ENCODE peak calls at places on chromosomes 3 and 15, in four cellular contexts. One of them, this sample, is unnamed.

GRCh38 chr15:88688394-88688933 is 49.6 kb downstream of the ISG20 start:
- DNase-seq in ascending aorta: no peak
- DNase-seq in breast epithelium: no peak
- DNase-seq in psoas muscle: no peak
- DNase-seq in this sample: no peak

GRCh38 chr3:53150247-53151085 is 10.5 kb upstream of the PRKCD start:
- DNase-seq in ascending aorta: no peak
- DNase-seq in breast epithelium: no peak
- DNase-seq in psoas muscle: peak; percentile 67
- DNase-seq in this sample: peak; percentile 87

GRCh38 chr3:23459437-23459836 is 256.3 kb downstream of the UBE2E2 start:
- DNase-seq in ascending aorta: no peak
- DNase-seq in breast epithelium: no peak
- DNase-seq in psoas muscle: no peak
- DNase-seq in this sample: no peak

GRCh38 chr3:139332092-139332491 is 11.7 kb upstream of the MRPS22 start:
- DNase-seq in ascending aorta: no peak
- DNase-seq in breast epithelium: no peak
- DNase-seq in psoas muscle: no peak
- DNase-seq in this sample: no peak

GRCh38 chr3:42652251-42652610 is 1.3 kb upstream of the ZBTB47 start:
- DNase-seq in ascending aorta: no peak
- DNase-seq in psoas muscle: no peak
- DNase-seq in breast epithelium: no peak
- DNase-seq in this sample: no peak

GRCh38 chr3:133211449-133211848 is 173.3 kb downstream of the TMEM108 start:
- DNase-seq in psoas muscle: no peak
- DNase-seq in ascending aorta: no peak
- DNase-seq in breast epithelium: no peak
- DNase-seq in this sample: no peak

GRCh38 chr3:112688085-112688769 is 47.3 kb upstream of the CCDC80 start:
- DNase-seq in psoas muscle: no peak
- DNase-seq in ascending aorta: no peak
- DNase-seq in breast epithelium: no peak
- DNase-seq in this sample: no peak

GRCh38 chr3:129582799-129583198 is 23.7 kb downstream of the PLXND1 start:
- DNase-seq in breast epithelium: no peak
- DNase-seq in ascending aorta: no peak
- DNase-seq in psoas muscle: no peak
- DNase-seq in this sample: no peak

GRCh38 chr3:9386501-9387321 is 10.7 kb upstream of the SETD5 start:
- DNase-seq in breast epithelium: no peak
- DNase-seq in ascending aorta: no peak
- DNase-seq in psoas muscle: no peak
- DNase-seq in this sample: no peak

GRCh38 chr15:26011916-26012315 is 148.8 kb upstream of the ATP10A start:
- DNase-seq in breast epithelium: no peak
- DNase-seq in psoas muscle: no peak
- DNase-seq in ascending aorta: no peak
- DNase-seq in this sample: no peak

GRCh38 chr15:66252411-66253295 is 897 bp downstream of the MEGF11 start:
- DNase-seq in breast epithelium: no peak
- DNase-seq in psoas muscle: peak; percentile 72
- DNase-seq in ascending aorta: no peak
- DNase-seq in this sample: peak; percentile 84

GRCh38 chr3:187398955-187399354 is 30.8 kb downstream of the RTP4 start:
- DNase-seq in ascending aorta: no peak
- DNase-seq in psoas muscle: no peak
- DNase-seq in breast epithelium: no peak
- DNase-seq in this sample: no peak

GRCh38 chr15:89654847-89655805 is at the start of gene KIF7:
- DNase-seq in psoas muscle: no peak
- DNase-seq in ascending aorta: no peak
- DNase-seq in breast epithelium: no peak
- DNase-seq in this sample: no peak

GRCh38 chr3:36124118-36124796 is 256.0 kb upstream of the STAC start:
- DNase-seq in psoas muscle: no peak
- DNase-seq in ascending aorta: no peak
- DNase-seq in breast epithelium: no peak
- DNase-seq in this sample: no peak

GRCh38 chr3:157475921-157476395 is 27.3 kb downstream of the VEPH1 start:
- DNase-seq in psoas muscle: no peak
- DNase-seq in breast epithelium: no peak
- DNase-seq in ascending aorta: no peak
- DNase-seq in this sample: no peak

GRCh38 chr3:10892622-10893021 is 76.6 kb downstream of the SLC6A11 start:
- DNase-seq in ascending aorta: no peak
- DNase-seq in psoas muscle: no peak
- DNase-seq in breast epithelium: no peak
- DNase-seq in this sample: no peak

DNA sequence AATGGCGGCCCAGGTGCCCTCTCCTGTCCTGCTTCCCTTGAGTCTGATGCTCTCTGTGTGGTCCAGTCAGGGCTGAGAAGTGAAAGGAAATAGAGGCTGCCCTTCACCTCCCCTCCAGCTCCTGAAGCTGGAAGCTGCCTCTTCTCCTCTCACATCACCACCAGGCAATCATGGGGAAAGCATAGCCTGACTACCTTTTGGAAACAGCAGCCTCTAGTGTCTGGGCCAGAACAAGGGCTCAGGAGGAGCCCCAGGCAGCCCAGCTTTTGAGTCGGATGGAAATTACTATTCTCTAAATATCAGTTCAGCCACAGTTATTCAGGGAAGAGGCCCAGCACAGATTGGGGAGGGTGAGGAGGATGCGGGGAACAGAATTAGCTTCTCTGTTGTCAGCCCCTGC is 43.3 kb upstream of the CCDC174 start:
- DNase-seq in ascending aorta: no peak
- DNase-seq in psoas muscle: no peak
- DNase-seq in breast epithelium: no peak
- DNase-seq in this sample: no peak
- H3K27me3 ChIP-seq in ascending aorta: no peaks in the 10 kb centered on the region
- H3K27me3 ChIP-seq in psoas muscle: no peaks in the 10 kb centered on the region
- H3K27me3 ChIP-seq in breast epithelium: no peaks in the 10 kb centered on the region
- H3K27me3 ChIP-seq in this sample: peaks cover 26% of the 10 kb centered on the region

DNA sequence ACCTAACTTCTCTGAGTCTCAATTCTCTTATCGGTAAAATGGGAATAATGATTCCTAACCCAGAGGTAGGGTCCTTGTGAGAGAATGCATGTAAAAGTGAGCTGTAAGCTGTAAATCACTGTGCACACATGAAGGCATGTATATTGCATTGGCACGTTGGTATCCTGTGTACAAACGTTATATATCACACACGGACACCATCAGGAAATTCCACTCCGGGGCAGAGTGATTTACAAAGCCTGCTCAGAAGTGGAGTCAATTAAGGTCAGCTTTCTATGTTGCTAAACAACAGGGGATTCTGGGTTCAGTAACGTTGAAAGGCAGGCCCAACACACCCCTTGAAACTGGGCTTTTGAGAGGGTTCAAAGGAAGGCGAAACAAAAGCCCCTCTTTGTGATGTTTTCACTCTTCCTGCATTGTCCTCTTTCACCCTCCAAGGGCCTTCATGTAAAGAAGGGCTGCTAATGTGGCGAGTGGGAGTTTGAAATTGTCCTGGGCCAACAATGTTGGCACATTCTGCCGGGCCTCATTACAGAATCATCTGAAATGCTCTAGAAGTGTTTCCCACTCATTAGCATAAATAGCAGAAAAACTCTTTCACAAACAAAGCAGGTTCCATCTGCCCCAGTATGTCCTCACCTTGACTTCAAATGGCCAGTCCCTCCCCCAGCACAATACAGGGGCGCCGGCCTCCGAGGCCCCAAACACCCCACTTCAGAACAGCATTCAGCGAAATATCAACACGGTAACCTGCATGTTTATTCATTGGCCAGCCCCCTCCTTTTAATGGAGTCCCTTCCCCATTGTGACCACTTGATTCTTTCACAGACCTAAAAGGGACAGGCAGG is 76.3 kb downstream of the HES1 start:
- DNase-seq in breast epithelium: no peak
- DNase-seq in psoas muscle: no peak
- DNase-seq in ascending aorta: no peak
- DNase-seq in this sample: no peak
- H3K4me3 ChIP-seq in breast epithelium: no peak overlapping the region
- H3K4me3 ChIP-seq in psoas muscle: no peak overlapping the region
- H3K4me3 ChIP-seq in ascending aorta: no peak overlapping the region
- H3K4me3 ChIP-seq in this sample: no peak overlapping the region

GRCh38 chr15:92449476-92449875 is 55.8 kb downstream of the ST8SIA2 start:
- DNase-seq in ascending aorta: no peak
- DNase-seq in breast epithelium: no peak
- DNase-seq in psoas muscle: no peak
- DNase-seq in this sample: no peak

GRCh38 chr15:92453611-92454010 is 59.9 kb downstream of the ST8SIA2 start:
- DNase-seq in psoas muscle: no peak
- DNase-seq in ascending aorta: no peak
- DNase-seq in breast epithelium: no peak
- DNase-seq in this sample: no peak

GRCh38 chr15:92448370-92448769 is 54.7 kb downstream of the ST8SIA2 start:
- DNase-seq in breast epithelium: no peak
- DNase-seq in psoas muscle: no peak
- DNase-seq in ascending aorta: no peak
- DNase-seq in this sample: no peak

GRCh38 chr15:92452143-92452542 is 58.5 kb downstream of the ST8SIA2 start:
- DNase-seq in ascending aorta: no peak
- DNase-seq in psoas muscle: no peak
- DNase-seq in breast epithelium: no peak
- DNase-seq in this sample: no peak

GRCh38 chr15:92451225-92451825 is 57.6 kb downstream of the ST8SIA2 start:
- DNase-seq in breast epithelium: no peak
- DNase-seq in psoas muscle: no peak
- DNase-seq in ascending aorta: no peak
- DNase-seq in this sample: no peak
- H3K4me1 ChIP-seq in breast epithelium: no peaks in the 10 kb centered on the region
- H3K4me1 ChIP-seq in psoas muscle: no peaks in the 10 kb centered on the region
- H3K4me1 ChIP-seq in ascending aorta: no peaks in the 10 kb centered on the region
- H3K4me1 ChIP-seq in this sample: no peaks in the 10 kb centered on the region

GRCh38 chr3:46576386-46576785 is 10.3 kb upstream of the LRRC2 start:
- DNase-seq in psoas muscle: no peak
- DNase-seq in ascending aorta: no peak
- DNase-seq in breast epithelium: no peak
- DNase-seq in this sample: no peak
- H3K27me3 ChIP-seq in psoas muscle: no peaks in the 10 kb centered on the region
- H3K27me3 ChIP-seq in ascending aorta: peaks cover 6% of the 10 kb centered on the region
- H3K27me3 ChIP-seq in breast epithelium: no peaks in the 10 kb centered on the region
- H3K27me3 ChIP-seq in this sample: no peaks in the 10 kb centered on the region

This sample was measured in upper lobe of right lung.